ENCODE peak calls at places on chromosomes 16 and 17, in five cellular contexts. U is PC-3, P is AG09309, G is GM13976, K is prostate gland. N is an unnamed sample.

GRCh38 chr16:59573528-59574271 is 839.6 kb upstream of the GOT2 start:
- DNase-seq in U (peak), P (peak), K (no peak), G (no peak), N (no peak)

GRCh38 chr17:71252446-71252845 is 868.4 kb upstream of the SOX9 start:
- DNase-seq in U (no peak), G (no peak), K (no peak), P (no peak), N (no peak)

GRCh38 chr17:59427996-59428395 is 96.5 kb downstream of the YPEL2 start:
- DNase-seq in G (no peak), K (no peak), U (no peak), P (no peak), N (no peak)

GRCh38 chr17:17321356-17322025 is 18.3 kb downstream of the NT5M start:
- DNase-seq in U (no peak), K (no peak), G (no peak), P (no peak), N (no peak)

GRCh38 chr17:41894791-41895331 is 23.9 kb downstream of the ACLY start:
- DNase-seq in P (peak), G (no peak), K (no peak), U (peak), N (no peak)

GRCh38 chr17:37322106-37322505 is 53.7 kb upstream of the C17orf78 start:
- DNase-seq in P (no peak), U (no peak), G (no peak), K (no peak), N (no peak)

GRCh38 chr16:67086829-67087228 is 22.9 kb upstream of the PHAF1 start:
- DNase-seq in P (no peak), K (no peak), G (no peak), U (no peak), N (no peak)

GRCh38 chr17:13485327-13485726 is 116.4 kb downstream of the HS3ST3A1 start:
- DNase-seq in P (no peak), G (no peak), K (no peak), U (no peak), N (no peak)

GRCh38 chr16:3022208-3022696 is 1.5 kb downstream of the HCFC1R1 start:
- DNase-seq in U (peak), P (peak), K (peak), G (peak), N (peak)

GRCh38 chr16:3158014-3158497 is 23.2 kb downstream of the ZNF213 start:
- DNase-seq in G (no peak), U (peak), K (peak), P (no peak), N (peak)

GRCh38 chr16:88130016-88130415 is 178.8 kb downstream of the BANP start:
- DNase-seq in P (no peak), G (no peak), U (no peak), K (no peak), N (no peak)

GRCh38 chr16:75250809-75251279 is 580 bp downstream of the BCAR1 start:
- DNase-seq in G (peak), K (no peak), U (peak), P (no peak), N (peak)

GRCh38 chr17:79201536-79202227 is 127.1 kb downstream of the ENGASE start:
- DNase-seq in G (no peak), P (no peak), K (no peak), U (peak), N (no peak)

GRCh38 chr16:4371481-4372314 is at the start of gene VASN:
- DNase-seq in U (peak), G (peak), K (peak), P (no peak), N (peak)

GRCh38 chr17:9522074-9522473 is 53.5 kb downstream of the STX8 start:
- DNase-seq in K (no peak), U (peak), P (no peak), G (peak), N (peak)

GRCh38 chr17:45902892-45903346 is 8.6 kb downstream of the MAPT start:
- DNase-seq in U (peak), K (peak), P (no peak), G (no peak), N (peak)

GRCh38 chr17:44187131-44187899 is 543 bp downstream of the TMUB2 start:
- DNase-seq in G (no peak), U (no peak), K (no peak), P (no peak), N (no peak)
- TF ChIP-seq CTCF in G (no peak), U (no peak), K (no peak), P (no peak), N (no peak)

GRCh38 chr16:15053904-15054303 is 2.0 kb downstream of the NTAN1 start:
- DNase-seq in G (no peak), P (no peak), K (no peak), U (no peak), N (no peak)

GRCh38 chr16:15054357-15055140 is 1.3 kb downstream of the NTAN1 start:
- DNase-seq in G (no peak), U (no peak), P (no peak), K (no peak), N (no peak)

GRCh38 chr16:15057755-15058417 is 2.0 kb upstream of the NTAN1 start:
- DNase-seq in U (no peak), K (no peak), P (no peak), G (no peak), N (no peak)

GRCh38 chr16:15052747-15053476 is 3.0 kb downstream of the NTAN1 start:
- DNase-seq in P (no peak), U (no peak), G (no peak), K (no peak), N (no peak)

GRCh38 chr16:15055141-15056053 is 477 bp downstream of the NTAN1 start:
- DNase-seq in P (no peak), U (peak), K (no peak), G (no peak), N (no peak)
- TF ChIP-seq CTCF in P (no peak), U (no peak), K (no peak), G (no peak), N (no peak)

GRCh38 chr17:82649501-82650261 is 1.4 kb upstream of the WDR45B start:
- DNase-seq in K (no peak), G (no peak), U (no peak), P (no peak), N (no peak)

GRCh38 chr17:82648761-82649474 is 674 bp upstream of the WDR45B start:
- DNase-seq in K (peak), P (no peak), U (peak), G (peak), N (no peak)

GRCh38 chr17:82645516-82645915 is 2.7 kb downstream of the WDR45B start:
- DNase-seq in G (no peak), P (no peak), K (no peak), U (peak), N (peak)

GRCh38 chr17:82648165-82648668 is at the start of gene WDR45B:
- DNase-seq in G (peak), K (peak), U (peak), P (peak), N (peak)

GRCh38 chr17:82647593-82648164 is 565 bp downstream of the WDR45B start:
- DNase-seq in K (no peak), P (no peak), G (peak), U (peak), N (peak)
- TF ChIP-seq CTCF in K (peak), P (peak), G (no peak), U (no peak), N (no peak)

GRCh38 chr17:61547113-61547512 is 43.9 kb downstream of the NACA2 start:
- DNase-seq in G (no peak), K (no peak), U (no peak), P (no peak), N (no peak)

GRCh38 chr17:61555127-61555531 is 35.9 kb downstream of the NACA2 start:
- DNase-seq in U (no peak), K (no peak), G (no peak), P (no peak), N (no peak)

GRCh38 chr17:61554209-61554608 is 36.8 kb downstream of the NACA2 start:
- DNase-seq in K (no peak), G (no peak), P (no peak), U (no peak), N (no peak)

GRCh38 chr17:61556224-61557188 is 34.5 kb downstream of the NACA2 start:
- DNase-seq in U (peak), K (peak), P (no peak), G (no peak), N (no peak)

GRCh38 chr17:61551255-61551742 is 39.7 kb downstream of the NACA2 start:
- DNase-seq in U (peak), K (no peak), G (peak), P (no peak), N (no peak)
- TF ChIP-seq CTCF in U (peak), K (peak), G (peak), P (peak), N (peak)

DNA sequence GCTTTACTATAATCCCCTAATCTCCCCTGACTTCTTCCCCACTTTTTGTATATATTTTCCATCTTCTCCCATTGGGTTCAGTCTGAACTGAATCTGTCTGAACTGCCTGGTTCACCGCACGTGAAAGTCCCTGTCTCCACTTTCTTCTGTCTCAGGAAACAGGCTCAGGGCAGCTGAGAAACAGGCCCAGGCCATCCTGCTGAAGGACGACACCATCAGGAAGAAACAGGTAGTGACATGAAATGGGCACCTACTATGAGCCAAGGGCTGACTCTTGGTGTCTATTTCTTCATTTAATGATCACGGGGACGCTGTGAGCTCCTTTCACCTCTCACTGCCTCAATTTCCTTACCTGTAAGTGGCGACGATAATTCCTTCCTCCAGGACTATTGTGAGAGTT is 90.5 kb upstream of the HSBP1 start:
- DNase-seq in K (no peak), U (no peak), G (no peak), P (no peak), N (no peak)
- TF ChIP-seq CTCF in K (no peak), U (no peak), G (peak), P (no peak), N (no peak)

GRCh38 chr16:1073566-1074378 is 1.2 kb downstream of the SSTR5 start:
- DNase-seq in U (no peak), G (no peak), P (no peak), K (no peak), N (no peak)
- TF ChIP-seq CTCF in U (no peak), G (no peak), P (peak), K (peak), N (peak)

GRCh38 chr17:80372922-80373570 is 41.9 kb upstream of the ENDOV start:
- DNase-seq in G (no peak), K (no peak), P (no peak), U (no peak), N (no peak)

GRCh38 chr17:80374039-80374731 is 40.8 kb upstream of the ENDOV start:
- DNase-seq in P (no peak), U (no peak), G (no peak), K (no peak), N (no peak)

GRCh38 chr17:80374732-80375118 is 40.2 kb upstream of the ENDOV start:
- DNase-seq in K (no peak), P (no peak), U (no peak), G (no peak), N (no peak)

GRCh38 chr17:80371196-80371595 is 43.8 kb upstream of the ENDOV start:
- DNase-seq in K (no peak), G (no peak), U (no peak), P (no peak), N (no peak)

DNA sequence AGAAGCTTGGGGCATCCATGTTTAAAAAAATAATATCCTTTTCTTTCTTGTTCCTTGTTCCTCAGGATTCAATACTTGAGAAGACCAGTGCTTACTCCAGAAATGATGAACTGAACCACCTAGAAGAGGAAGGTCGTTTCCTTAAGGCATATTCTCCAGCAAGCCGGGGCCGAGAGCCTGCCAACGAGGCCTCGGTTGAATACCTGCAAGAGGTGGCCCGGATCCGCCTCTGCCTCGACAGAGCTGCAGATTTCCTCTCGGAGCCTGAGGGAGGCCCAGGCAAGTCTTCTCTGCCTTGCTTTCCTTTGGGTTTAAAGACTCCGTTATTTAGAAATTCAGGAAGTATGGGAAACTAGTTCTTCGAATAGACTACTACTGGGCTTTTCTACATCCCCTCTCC is 42.5 kb upstream of the ENDOV start:
- DNase-seq in P (no peak), U (no peak), G (no peak), K (no peak), N (no peak)
- TF ChIP-seq CTCF in P (no peak), U (no peak), G (no peak), K (no peak), N (no peak)

DNA sequence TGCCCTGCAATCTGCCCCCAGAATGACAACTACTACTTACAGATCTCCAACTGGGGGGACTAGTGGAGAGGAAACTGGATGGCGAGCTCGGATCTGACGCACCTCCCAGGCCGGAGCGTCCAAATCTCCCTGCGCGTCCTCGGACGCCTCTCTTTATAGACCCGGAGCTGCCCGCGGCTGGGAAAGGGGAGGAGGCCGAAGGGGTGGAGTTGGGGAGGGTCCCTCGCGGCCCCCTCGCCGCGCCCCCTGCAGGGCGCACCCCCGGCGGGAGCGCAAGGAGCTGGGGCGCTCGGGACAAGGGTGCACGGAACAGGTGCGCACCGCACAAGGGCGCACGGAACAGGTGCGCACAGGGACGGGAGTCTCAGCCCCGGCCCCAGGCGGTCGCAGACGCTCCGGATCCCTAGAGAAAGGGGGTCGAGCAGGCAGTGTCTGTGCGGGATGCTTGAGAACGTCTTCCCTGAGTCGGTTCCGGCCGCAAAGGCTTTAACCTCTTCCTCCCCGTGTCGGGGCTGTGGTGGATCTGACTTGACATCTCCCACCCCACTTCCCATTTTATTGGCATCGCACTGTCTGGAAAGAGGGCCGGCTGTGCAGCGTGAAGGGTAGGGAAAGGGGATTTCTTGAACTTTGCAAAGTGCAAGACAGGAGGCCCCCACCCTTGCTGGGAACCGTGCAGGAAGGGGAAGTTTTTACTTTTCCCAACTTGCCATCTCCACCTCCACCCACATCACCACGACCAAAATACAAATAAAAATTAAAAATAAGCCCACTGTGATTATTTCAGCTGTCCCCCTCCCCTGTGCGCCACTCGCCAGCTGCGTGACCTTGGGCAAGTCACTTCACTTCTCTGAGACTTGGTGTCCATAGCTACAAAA is at the start of gene MYH11:
- DNase-seq in G (peak), P (no peak), U (no peak), K (no peak), N (no peak)
- TF ChIP-seq CTCF in G (no peak), P (no peak), U (no peak), K (no peak), N (no peak)

DNA sequence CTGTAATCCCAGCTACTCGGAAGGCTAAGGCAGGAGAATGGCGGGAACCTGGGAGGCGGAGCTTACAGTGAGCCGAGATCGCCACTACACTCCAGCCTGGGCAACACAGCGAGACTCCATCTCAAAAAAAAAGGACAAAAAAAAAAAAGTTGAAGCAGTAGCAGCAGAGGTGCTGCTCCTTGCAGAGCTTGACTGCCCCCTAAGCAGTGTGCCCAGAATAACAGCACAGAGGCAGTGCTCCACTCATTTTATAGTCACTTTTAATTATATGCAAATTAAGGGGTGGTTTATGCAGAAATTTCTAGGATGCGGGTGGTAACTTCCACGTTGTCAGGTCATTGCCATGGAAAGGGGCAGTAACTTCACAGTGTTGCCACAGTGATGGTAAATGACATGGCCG is 54.3 kb upstream of the NOL11 start:
- DNase-seq in G (no peak), U (no peak), P (no peak), K (no peak), N (no peak)
- TF ChIP-seq CTCF in G (no peak), U (peak), P (no peak), K (no peak), N (no peak)

DNA sequence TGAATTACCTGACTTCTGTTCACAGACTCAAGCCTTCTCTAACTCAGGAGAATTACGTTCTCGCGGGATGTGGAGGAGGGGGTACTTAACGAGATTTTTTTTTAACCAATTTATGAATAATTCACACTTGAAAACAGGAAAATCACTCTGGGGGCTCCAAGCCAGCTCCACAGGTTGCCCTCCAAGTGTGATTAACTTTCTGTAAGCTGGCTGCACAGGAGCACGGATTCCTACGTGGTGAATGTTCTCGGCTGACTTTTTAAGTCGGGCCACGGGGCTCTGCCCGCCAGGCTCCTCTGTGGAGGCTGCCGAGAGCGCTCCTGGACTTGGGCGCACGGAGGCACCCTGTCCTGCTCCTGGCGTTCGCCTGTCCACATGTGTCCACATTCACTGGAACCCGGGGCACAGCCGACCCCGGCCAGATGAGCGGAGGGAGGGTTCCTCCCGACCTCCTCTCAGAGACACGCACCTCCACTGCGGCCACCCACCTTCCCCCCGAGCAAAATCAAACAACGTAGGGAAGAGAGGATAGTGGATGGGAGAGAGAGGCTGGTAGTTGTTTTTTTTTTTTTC is 147.1 kb upstream of the CHMP6 start:
- DNase-seq in U (no peak), P (no peak), G (no peak), K (no peak), N (no peak)
- TF ChIP-seq CTCF in U (no peak), P (no peak), G (no peak), K (no peak), N (no peak)

N was measured in Calu3.